ENCODE peak calls at places on chromosomes 4 and X, in seven cellular contexts. G is heart left ventricle; I is A549; N is HCT116; U is GM23248; V is CD8-positive, alpha-beta T cell; R is naive thymus-derived CD4-positive, alpha-beta T cell. F is an unnamed sample. For H3K4me1, the result is how much of the 10 kb centered on the place peaks cover.

GRCh38 chrX:115362334-115363095 is 73.0 kb downstream of the LUZP4 start:
- DNase-seq in G (no peak), I (no peak), N (no peak), U (peak), V (no peak), R (no peak), F (no peak)

GRCh38 chrX:119015407-119016242 is 41.2 kb downstream of the LONRF3 start:
- DNase-seq in G (peak), I (peak), N (peak), U (peak), V (no peak), R (peak), F (peak)

GRCh38 chr4:168643083-168643795 is 146.4 kb downstream of the PALLD start:
- DNase-seq in G (no peak), I (no peak), N (no peak), U (peak), V (no peak), R (no peak), F (no peak)

GRCh38 chr4:86033171-86033570 is 326.7 kb downstream of the MAPK10 start:
- DNase-seq in G (peak), I (no peak), N (no peak), U (peak), V (no peak), R (no peak), F (peak)

GRCh38 chr4:153471691-153472080 is 5.5 kb downstream of the TMEM131L start:
- DNase-seq in G (no peak), I (no peak), N (no peak), U (no peak), V (no peak), R (no peak), F (no peak)

GRCh38 chrX:31136144-31136572 is 64.3 kb upstream of the FTHL17 start:
- DNase-seq in G (no peak), I (no peak), N (no peak), U (no peak), V (no peak), R (no peak), F (no peak)

GRCh38 chr4:8370106-8370787 is 70.3 kb downstream of the ACOX3 start:
- DNase-seq in G (no peak), I (no peak), N (no peak), U (no peak), V (no peak), R (no peak), F (no peak)

GRCh38 chr4:181520790-181521189 is 722.4 kb upstream of the TENM3 start:
- DNase-seq in G (no peak), I (no peak), N (no peak), U (no peak), V (no peak), R (no peak), F (no peak)

GRCh38 chr4:83852085-83852451 is 316.2 kb downstream of the GPAT3 start:
- DNase-seq in G (no peak), I (peak), N (peak), U (peak), V (no peak), R (no peak), F (no peak)

GRCh38 chr4:3767569-3768288 is 1.5 kb downstream of the ADRA2C start:
- DNase-seq in G (no peak), I (no peak), N (no peak), U (no peak), V (no peak), R (no peak), F (no peak)

GRCh38 chr4:152515678-152516077 is 20.2 kb downstream of the FBXW7 start:
- DNase-seq in G (no peak), I (no peak), N (no peak), U (peak), V (no peak), R (no peak), F (no peak)

GRCh38 chr4:111454961-111455360 is 690.3 kb upstream of the FAM241A start:
- DNase-seq in G (no peak), I (no peak), N (no peak), U (peak), V (no peak), R (no peak), F (no peak)

GRCh38 chrX:45633419-45633818 is 432.7 kb upstream of the DIPK2B start:
- DNase-seq in G (no peak), I (no peak), N (no peak), U (no peak), V (no peak), R (no peak), F (no peak)

GRCh38 chr4:32010221-32010620 is 1290.1 kb downstream of the PCDH7 start:
- DNase-seq in G (no peak), I (no peak), N (no peak), U (no peak), V (no peak), R (no peak), F (no peak)

GRCh38 chrX:135981010-135981409 is 4.2 kb upstream of the SLC9A6 start:
- DNase-seq in G (no peak), I (no peak), N (no peak), U (no peak), V (no peak), R (no peak), F (no peak)

GRCh38 chr4:38230121-38230728 is 270.0 kb downstream of the PTTG2 start:
- DNase-seq in G (no peak), I (no peak), N (peak), U (no peak), V (no peak), R (no peak), F (no peak)

GRCh38 chr4:66636321-66636720 is 909.0 kb downstream of the CENPC start:
- DNase-seq in G (no peak), I (no peak), N (no peak), U (no peak), V (no peak), R (no peak), F (no peak)

GRCh38 chr4:93184093-93184492 is 644.5 kb upstream of the ATOH1 start:
- DNase-seq in G (no peak), I (no peak), N (no peak), U (no peak), V (no peak), R (no peak), F (no peak)

GRCh38 chr4:76740192-76740591 is 157.8 kb downstream of the SOWAHB start:
- DNase-seq in G (peak), I (no peak), N (no peak), U (no peak), V (no peak), R (no peak), F (no peak)

DNA sequence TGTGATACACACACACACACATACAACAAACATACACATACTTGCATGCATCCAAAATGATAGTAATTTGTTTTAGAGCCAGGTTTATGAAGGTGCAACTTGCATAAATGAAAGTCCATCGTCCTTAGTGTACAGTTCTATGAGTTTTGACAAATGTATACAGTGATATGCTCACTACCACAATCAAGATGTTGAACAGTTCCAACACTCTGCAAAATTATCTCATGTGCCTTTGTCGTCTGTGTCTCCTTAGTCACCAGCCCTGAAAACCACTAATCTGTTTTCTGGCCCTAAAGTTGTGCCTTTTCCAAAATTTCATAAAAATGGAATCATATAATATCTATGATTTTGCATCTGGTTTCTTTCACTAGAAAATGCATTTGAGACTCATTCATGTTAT is 67.8 kb upstream of the ANXA3 start:
- DNase-seq in G (no peak), I (no peak), N (no peak), U (no peak), V (no peak), R (no peak), F (no peak)
- H3K4me1 ChIP-seq in G (under half), I (under half), N (under half), U (under half), V (under half), R (under half), F (under half)

GRCh38 chr4:373062-373839 is 35.6 kb downstream of the ZNF141 start:
- DNase-seq in G (no peak), I (no peak), N (no peak), U (no peak), V (no peak), R (no peak), F (no peak)
- H3K4me3 ChIP-seq in G (no peak), I (no peak), N (no peak), U (peak), V (peak), R (peak), F (no peak)

DNA sequence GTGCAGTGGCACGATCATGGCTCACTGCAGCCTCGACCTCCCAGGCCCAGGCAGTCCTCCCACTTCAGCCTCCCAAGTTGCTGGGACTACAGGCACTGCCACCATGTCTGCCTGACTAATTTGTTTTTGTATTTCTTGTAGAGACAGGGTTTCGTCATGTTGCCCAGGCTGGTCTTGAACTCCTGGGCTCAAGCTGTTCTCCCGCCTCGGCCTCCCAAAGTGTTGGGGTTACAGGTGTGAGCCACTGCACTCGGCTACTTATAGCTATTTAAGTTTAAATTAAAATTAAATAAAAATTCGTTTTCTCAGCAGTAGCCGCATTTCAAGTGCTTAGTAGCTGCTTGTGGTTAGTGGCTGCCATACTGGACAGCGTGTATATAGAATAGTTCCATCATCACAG is 3.5 kb downstream of the SMAD1 start:
- DNase-seq in G (no peak), I (no peak), N (no peak), U (no peak), V (no peak), R (no peak), F (no peak)
- H3K4me1 ChIP-seq in G (half or more), I (under half), N (under half), U (under half), V (under half), R (under half), F (under half)

GRCh38 chr4:151013491-151013890 is 1.6 kb downstream of the LRBA start:
- DNase-seq in G (no peak), I (no peak), N (no peak), U (peak), V (no peak), R (no peak), F (no peak)

GRCh38 chr4:151014521-151015457 is at the start of gene LRBA:
- DNase-seq in G (peak), I (peak), N (peak), U (peak), V (peak), R (peak), F (peak)

GRCh38 chr4:151012376-151012775 is 2.7 kb downstream of the LRBA start:
- DNase-seq in G (no peak), I (no peak), N (no peak), U (no peak), V (no peak), R (no peak), F (no peak)

GRCh38 chr4:151013944-151014343 is 1.1 kb downstream of the LRBA start:
- DNase-seq in G (no peak), I (no peak), N (no peak), U (peak), V (no peak), R (no peak), F (no peak)

GRCh38 chr4:151012836-151013235 is 2.2 kb downstream of the LRBA start:
- DNase-seq in G (no peak), I (no peak), N (peak), U (no peak), V (no peak), R (no peak), F (no peak)
- H3K4me3 ChIP-seq in G (peak), I (no peak), N (peak), U (no peak), V (peak), R (peak), F (no peak)

F was measured in ascending aorta.